ENCODE peak calls at places on chromosomes 6 and 20, in five cellular contexts. J is heart left ventricle, K is thoracic aorta, T is adrenal gland, M is aorta. P is an unnamed sample.
A peak's percentile ranks its signal among the peaks of the same experiment; 100 is the strongest.

GRCh38 chr20:25061103-25061799 is 3.3 kb upstream of the ACSS1 start:
- DNase-seq in J (peak; percentile 1), K (no peak), T (no peak), M (no peak), P (no peak)

GRCh38 chr6:41846666-41847237 is 48.4 kb downstream of the USP49 start:
- DNase-seq in J (peak; percentile 70), K (peak; percentile 12), T (peak; percentile 78), M (no peak), P (peak; percentile 76)

GRCh38 chr6:41441598-41442205 is 104.5 kb upstream of the FOXP4 start:
- DNase-seq in J (no peak), K (no peak), T (no peak), M (no peak), P (no peak)

GRCh38 chr6:117317261-117317660 is 51.9 kb downstream of the VGLL2 start:
- DNase-seq in J (no peak), K (no peak), T (no peak), M (no peak), P (no peak)

GRCh38 chr6:97187951-97188350 is 95.1 kb downstream of the MMS22L start:
- DNase-seq in J (no peak), K (no peak), T (no peak), M (no peak), P (no peak)

GRCh38 chr20:41889125-41889870 is 271.1 kb upstream of the CHD6 start:
- DNase-seq in J (no peak), K (no peak), T (no peak), M (no peak), P (no peak)

GRCh38 chr6:35213824-35214756 is at the start of gene SCUBE3:
- DNase-seq in J (no peak), K (no peak), T (no peak), M (peak; percentile 59), P (no peak)

GRCh38 chr20:38337561-38338140 is 8.6 kb upstream of the LBP start:
- DNase-seq in J (no peak), K (no peak), T (no peak), M (no peak), P (no peak)

GRCh38 chr6:100176321-100176950 is 182.4 kb upstream of the MCHR2 start:
- DNase-seq in J (peak; percentile 9), K (no peak), T (no peak), M (no peak), P (no peak)

GRCh38 chr6:47481806-47482205 is 4.2 kb downstream of the CD2AP start:
- DNase-seq in J (no peak), K (no peak), T (no peak), M (no peak), P (no peak)

GRCh38 chr6:146200136-146200708 is 171.4 kb downstream of the GRM1 start:
- DNase-seq in J (no peak), K (no peak), T (no peak), M (no peak), P (no peak)

GRCh38 chr6:28775405-28776129 is 148.2 kb downstream of the TRIM27 start:
- DNase-seq in J (no peak), K (no peak), T (no peak), M (no peak), P (no peak)

GRCh38 chr20:49534314-49534713 is 33.6 kb downstream of the PTGIS start:
- DNase-seq in J (no peak), K (no peak), T (peak; percentile 43), M (no peak), P (peak; percentile 80)

GRCh38 chr6:9388596-9388995 is 953.3 kb upstream of the SLC35B3 start:
- DNase-seq in J (no peak), K (no peak), T (no peak), M (no peak), P (no peak)

GRCh38 chr20:26167499-26167898 is 470.8 kb upstream of the ZNF337 start:
- DNase-seq in J (no peak), K (no peak), T (no peak), M (no peak), P (no peak)

GRCh38 chr6:145633981-145634627 is 101.2 kb downstream of the EPM2A start:
- DNase-seq in J (peak; percentile 77), K (no peak), T (peak; percentile 87), M (peak; percentile 87), P (peak; percentile 84)

GRCh38 chr6:31118178-31118577 is 2.1 kb downstream of the CDSN start:
- DNase-seq in J (no peak), K (no peak), T (no peak), M (peak; percentile 40), P (no peak)

GRCh38 chr6:108737594-108738546 is 110.4 kb upstream of the ARMC2 start:
- DNase-seq in J (no peak), K (peak; percentile 81), T (no peak), M (peak; percentile 84), P (peak; percentile 37)

GRCh38 chr6:158631678-158632537 is 12.6 kb downstream of the DYNLT1 start:
- DNase-seq in J (peak; percentile 84), K (no peak), T (peak; percentile 53), M (peak; percentile 80), P (no peak)

GRCh38 chr6:156651438-156651837 is 125.7 kb upstream of the ARID1B start:
- DNase-seq in J (no peak), K (no peak), T (no peak), M (no peak), P (no peak)

GRCh38 chr20:17431621-17432364 is 99.4 kb downstream of the BFSP1 start:
- DNase-seq in J (peak; percentile 16), K (no peak), T (peak; percentile 52), M (peak; percentile 54), P (no peak)

GRCh38 chr20:50038574-50038991 is 55.8 kb downstream of the SNAI1 start:
- DNase-seq in J (no peak), K (no peak), T (no peak), M (no peak), P (no peak)

GRCh38 chr20:4997207-4997606 is 4.1 kb downstream of the SLC23A2 start:
- DNase-seq in J (no peak), K (no peak), T (no peak), M (no peak), P (no peak)

GRCh38 chr20:4720121-4720976 is 1.4 kb upstream of the PRND start:
- DNase-seq in J (peak; percentile 79), K (no peak), T (peak; percentile 72), M (peak; percentile 87), P (peak; percentile 61)

GRCh38 chr6:114154812-114155211 is 183.9 kb upstream of the HDAC2 start:
- DNase-seq in J (no peak), K (no peak), T (no peak), M (no peak), P (no peak)

GRCh38 chr20:1341561-1342265 is 12.8 kb upstream of the SDCBP2 start:
- DNase-seq in J (no peak), K (no peak), T (no peak), M (no peak), P (no peak)

GRCh38 chr20:51797357-51798025 is 4.8 kb downstream of the SALL4 start:
- DNase-seq in J (no peak), K (no peak), T (no peak), M (no peak), P (no peak)

GRCh38 chr6:33851959-33852358 is 48.2 kb upstream of the MLN start:
- DNase-seq in J (no peak), K (no peak), T (no peak), M (no peak), P (no peak)

GRCh38 chr6:141552463-141552862 is 580.3 kb upstream of the GJE1 start:
- DNase-seq in J (no peak), K (no peak), T (no peak), M (no peak), P (no peak)

GRCh38 chr6:88985901-88986300 is 22.5 kb upstream of the RNGTT start:
- DNase-seq in J (no peak), K (no peak), T (no peak), M (no peak), P (no peak)

GRCh38 chr6:153625089-153625488 is 414.0 kb upstream of the OPRM1 start:
- DNase-seq in J (peak; percentile 46), K (no peak), T (no peak), M (no peak), P (peak; percentile 5)

GRCh38 chr6:130577178-130577919 is 211.5 kb downstream of the TMEM200A start:
- DNase-seq in J (no peak), K (no peak), T (no peak), M (no peak), P (no peak)

DNA sequence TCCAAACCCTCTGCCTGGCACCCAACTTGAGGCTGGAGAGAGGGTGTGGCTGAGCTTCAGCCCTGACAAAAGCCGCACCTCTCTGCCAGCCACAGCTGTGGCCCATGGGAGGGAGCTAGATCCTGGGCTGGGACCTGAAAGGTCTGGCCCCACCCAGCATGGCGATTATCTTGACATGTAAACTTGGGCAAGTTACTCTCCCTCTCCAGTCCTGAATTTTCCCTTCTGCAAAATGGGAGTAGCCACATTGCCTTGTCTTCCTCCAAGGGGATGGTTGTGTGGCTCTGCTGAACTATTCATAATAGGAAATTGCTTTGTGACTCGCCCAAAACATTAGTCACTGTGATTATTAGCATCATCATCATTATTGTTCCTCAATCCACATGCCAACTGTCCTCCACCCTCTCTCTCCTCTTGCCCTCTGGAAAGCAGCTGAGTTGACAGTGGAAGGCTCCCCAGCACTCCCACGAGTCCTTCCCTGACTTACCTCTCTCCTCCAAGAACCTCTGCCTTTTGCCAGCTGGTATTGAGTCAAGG is 23.0 kb upstream of the RBPJL start:
- DNase-seq in J (no peak), K (no peak), T (no peak), M (no peak), P (no peak)
- H3K27ac ChIP-seq in J (no peak overlapping the region), K (no peak overlapping the region), T (no peak overlapping the region), M (no peak overlapping the region), P (no peak overlapping the region)

GRCh38 chr6:79833806-79834205 is 113.5 kb downstream of the ELOVL4 start:
- DNase-seq in J (no peak), K (no peak), T (no peak), M (no peak), P (no peak)

GRCh38 chr6:79833264-79833663 is 114.1 kb downstream of the ELOVL4 start:
- DNase-seq in J (no peak), K (no peak), T (no peak), M (no peak), P (no peak)

GRCh38 chr6:79832723-79833122 is 114.6 kb downstream of the ELOVL4 start:
- DNase-seq in J (no peak), K (no peak), T (no peak), M (no peak), P (no peak)
- H3K4me3 ChIP-seq in J (no peak overlapping the region), K (no peak overlapping the region), T (no peak overlapping the region), M (no peak overlapping the region), P (no peak overlapping the region)

GRCh38 chr6:163414367-163415175 is at the start of gene QKI:
- DNase-seq in J (peak; percentile 92), K (peak; percentile 32), T (peak; percentile 89), M (peak; percentile 92), P (peak; percentile 75)
- H3K27ac ChIP-seq in J (peak within 1 kb of the TSS; percentile 100), K (peak within 1 kb of the TSS; percentile 98), T (peak within 1 kb of the TSS; percentile 95), M (peak within 1 kb of the TSS; percentile 99), P (peak within 1 kb of the TSS; percentile 100)

GRCh38 chr6:149057464-149057840 is 260.1 kb upstream of the TAB2 start:
- DNase-seq in J (no peak), K (no peak), T (no peak), M (no peak), P (no peak)
- H3K4me3 ChIP-seq in J (no peak overlapping the region), K (no peak overlapping the region), T (no peak overlapping the region), M (no peak overlapping the region), P (no peak overlapping the region)

GRCh38 chr6:139961190-139961589 is 586.7 kb upstream of the CITED2 start:
- DNase-seq in J (no peak), K (no peak), T (no peak), M (no peak), P (no peak)
- H3K27ac ChIP-seq in J (no peak overlapping the region), K (no peak overlapping the region), T (no peak overlapping the region), M (no peak overlapping the region), P (no peak overlapping the region)

P was measured in tibial nerve.